ENCODE peak calls at places on chromosomes 12 and 14, in eight cellular contexts. B is astrocyte of the spinal cord, K is CD14-positive monocyte, U is fibroblast of villous mesenchyme, A is cardiac fibroblast, E is astrocyte, M is HCT116, V is mucosa of descending colon. N is an unnamed sample.

GRCh38 chr12:121773011-121773777 is 20.3 kb downstream of the RHOF start:
- DNase-seq in B (peak), K (peak), U (peak), A (peak), E (peak), M (peak), V (peak), N (peak)

GRCh38 chr14:22837059-22837749 is 819 bp downstream of the MMP14 start:
- DNase-seq in B (peak), K (no peak), U (peak), A (peak), E (no peak), M (no peak), V (peak), N (peak)

GRCh38 chr14:52115286-52115685 is 46.4 kb upstream of the NID2 start:
- DNase-seq in B (no peak), K (no peak), U (no peak), A (no peak), E (no peak), M (no peak), V (no peak), N (no peak)

GRCh38 chr14:95549656-95550585 is 15.1 kb downstream of the GLRX5 start:
- DNase-seq in B (no peak), K (no peak), U (peak), A (no peak), E (no peak), M (no peak), V (no peak), N (no peak)

GRCh38 chr12:76790564-76791552 is 26.9 kb downstream of the ZDHHC17 start:
- DNase-seq in B (peak), K (no peak), U (peak), A (peak), E (no peak), M (peak), V (no peak), N (peak)

GRCh38 chr12:128761305-128761880 is 62.4 kb downstream of the SLC15A4 start:
- DNase-seq in B (no peak), K (no peak), U (no peak), A (no peak), E (no peak), M (no peak), V (no peak), N (no peak)

GRCh38 chr14:67263499-67264149 is 22.4 kb downstream of the PALS1 start:
- DNase-seq in B (peak), K (no peak), U (peak), A (peak), E (peak), M (no peak), V (no peak), N (peak)

GRCh38 chr14:52553002-52553670 is 500 bp downstream of the GPR137C start:
- DNase-seq in B (peak), K (no peak), U (peak), A (peak), E (no peak), M (no peak), V (peak), N (no peak)

GRCh38 chr12:11482955-11483354 is 87.6 kb upstream of the PRB2 start:
- DNase-seq in B (peak), K (no peak), U (peak), A (peak), E (peak), M (no peak), V (no peak), N (peak)

GRCh38 chr14:51370758-51371386 is 130.8 kb downstream of the TMX1 start:
- DNase-seq in B (no peak), K (no peak), U (peak), A (peak), E (no peak), M (no peak), V (no peak), N (no peak)

GRCh38 chr12:40216516-40217288 is 8.1 kb upstream of the LRRK2 start:
- DNase-seq in B (no peak), K (no peak), U (peak), A (peak), E (no peak), M (no peak), V (no peak), N (no peak)

GRCh38 chr12:8562310-8562709 is 21.6 kb upstream of the CLEC4E start:
- DNase-seq in B (no peak), K (no peak), U (no peak), A (no peak), E (no peak), M (no peak), V (no peak), N (no peak)

GRCh38 chr14:52596320-52596719 is 43.7 kb downstream of the GPR137C start:
- DNase-seq in B (no peak), K (no peak), U (no peak), A (no peak), E (no peak), M (no peak), V (no peak), N (no peak)

GRCh38 chr14:28097585-28097984 is 669.0 kb upstream of the FOXG1 start:
- DNase-seq in B (no peak), K (no peak), U (no peak), A (peak), E (no peak), M (no peak), V (no peak), N (no peak)

GRCh38 chr12:55738113-55739024 is 4.6 kb upstream of the GDF11 start:
- DNase-seq in B (peak), K (no peak), U (peak), A (peak), E (peak), M (peak), V (peak), N (peak)

GRCh38 chr12:10466311-10466710 is 13.1 kb upstream of the KLRC1 start:
- DNase-seq in B (no peak), K (no peak), U (no peak), A (no peak), E (no peak), M (no peak), V (no peak), N (no peak)

GRCh38 chr12:51484119-51484518 is 59.5 kb downstream of the SLC4A8 start:
- DNase-seq in B (no peak), K (no peak), U (no peak), A (no peak), E (no peak), M (no peak), V (no peak), N (no peak)

DNA sequence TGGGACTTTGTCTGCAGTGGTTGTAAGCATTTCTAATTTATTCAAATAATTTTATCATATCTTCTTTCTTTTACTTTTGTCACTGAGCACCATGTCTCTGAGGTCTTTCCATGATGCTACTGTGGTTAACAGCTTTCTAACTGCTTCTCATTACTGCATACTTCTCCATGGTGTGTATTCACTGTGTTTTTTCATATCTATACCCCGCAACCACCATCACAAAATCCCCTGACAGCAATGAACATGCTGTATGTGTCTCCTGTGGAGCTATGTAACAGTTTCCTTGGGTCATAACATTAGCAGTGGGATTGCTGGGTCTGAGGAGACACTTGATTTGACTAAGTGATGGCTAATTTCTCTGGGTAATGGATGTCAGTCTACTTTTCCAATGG is 29.2 kb upstream of the CHST11 start:
- DNase-seq in B (no peak), K (no peak), U (no peak), A (no peak), E (no peak), M (no peak), V (no peak), N (no peak)
- TF ChIP-seq CTCF in B (no peak), K (no peak), U (no peak), A (no peak), E (no peak), M (no peak), V (no peak), N (no peak)

GRCh38 chr12:59173696-59174095 is 253.4 kb upstream of the LRIG3 start:
- DNase-seq in B (no peak), K (no peak), U (no peak), A (peak), E (no peak), M (no peak), V (no peak), N (no peak)
- TF ChIP-seq CTCF in B (peak), K (no peak), U (peak), A (peak), E (no peak), M (no peak), V (no peak), N (peak)

GRCh38 chr12:64457923-64458322 is 6.0 kb downstream of the TBK1 start:
- DNase-seq in B (no peak), K (no peak), U (no peak), A (no peak), E (no peak), M (no peak), V (no peak), N (no peak)
- TF ChIP-seq CTCF in B (no peak), K (no peak), U (no peak), A (no peak), E (no peak), M (no peak), V (no peak), N (no peak)

GRCh38 chr12:124661382-124661781 is 94.0 kb upstream of the NCOR2 start:
- DNase-seq in B (no peak), K (no peak), U (no peak), A (no peak), E (no peak), M (no peak), V (no peak), N (no peak)
- TF ChIP-seq CTCF in B (peak), K (no peak), U (peak), A (no peak), E (no peak), M (no peak), V (no peak), N (peak)

DNA sequence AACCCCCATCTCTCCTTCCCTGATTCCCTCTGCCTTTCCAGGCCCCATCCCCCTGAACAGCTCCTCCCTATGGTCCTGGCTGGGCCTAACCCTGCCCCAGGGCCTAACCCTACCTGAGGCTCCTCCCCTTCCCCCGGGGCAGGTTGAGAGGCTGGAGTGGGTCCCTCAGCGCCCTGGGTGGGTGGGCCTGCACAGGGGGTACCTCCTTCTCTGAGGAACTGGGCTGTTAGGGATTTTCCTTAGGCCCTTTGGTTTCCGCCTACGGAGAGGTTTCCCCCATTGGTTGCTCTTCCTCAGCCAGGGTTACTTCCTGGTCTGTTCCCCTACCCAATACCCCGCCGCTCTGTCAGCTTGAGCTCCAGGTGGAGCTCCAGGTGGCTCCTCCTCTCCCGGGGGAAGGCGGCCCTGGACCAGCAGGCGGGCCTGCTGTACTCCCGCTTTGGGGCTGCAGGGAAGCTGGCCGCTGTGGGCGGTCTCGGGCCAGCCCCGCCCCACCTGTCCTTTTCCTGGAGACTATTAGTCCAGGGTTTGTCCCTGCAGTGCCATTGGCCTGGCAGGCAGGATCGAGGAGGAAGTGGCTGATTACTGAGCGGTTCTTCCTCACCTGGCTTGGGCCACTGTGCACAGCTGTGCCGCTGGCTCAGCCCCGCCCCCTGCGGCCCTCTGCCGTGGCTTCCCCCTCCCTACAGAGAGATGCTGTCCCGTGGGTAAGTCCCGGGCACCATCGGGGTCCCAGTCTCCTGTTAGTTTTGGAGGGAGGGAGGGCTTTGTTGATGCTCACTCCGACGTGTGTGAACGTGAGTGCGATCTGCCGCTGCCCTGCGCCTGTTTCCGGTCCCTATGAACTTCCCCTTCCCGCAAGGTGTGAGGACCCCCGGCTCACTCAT is 2.5 kb downstream of the C12orf57 start:
- DNase-seq in B (no peak), K (no peak), U (no peak), A (no peak), E (no peak), M (peak), V (peak), N (no peak)
- TF ChIP-seq CTCF in B (no peak), K (no peak), U (no peak), A (no peak), E (no peak), M (no peak), V (no peak), N (no peak)

DNA sequence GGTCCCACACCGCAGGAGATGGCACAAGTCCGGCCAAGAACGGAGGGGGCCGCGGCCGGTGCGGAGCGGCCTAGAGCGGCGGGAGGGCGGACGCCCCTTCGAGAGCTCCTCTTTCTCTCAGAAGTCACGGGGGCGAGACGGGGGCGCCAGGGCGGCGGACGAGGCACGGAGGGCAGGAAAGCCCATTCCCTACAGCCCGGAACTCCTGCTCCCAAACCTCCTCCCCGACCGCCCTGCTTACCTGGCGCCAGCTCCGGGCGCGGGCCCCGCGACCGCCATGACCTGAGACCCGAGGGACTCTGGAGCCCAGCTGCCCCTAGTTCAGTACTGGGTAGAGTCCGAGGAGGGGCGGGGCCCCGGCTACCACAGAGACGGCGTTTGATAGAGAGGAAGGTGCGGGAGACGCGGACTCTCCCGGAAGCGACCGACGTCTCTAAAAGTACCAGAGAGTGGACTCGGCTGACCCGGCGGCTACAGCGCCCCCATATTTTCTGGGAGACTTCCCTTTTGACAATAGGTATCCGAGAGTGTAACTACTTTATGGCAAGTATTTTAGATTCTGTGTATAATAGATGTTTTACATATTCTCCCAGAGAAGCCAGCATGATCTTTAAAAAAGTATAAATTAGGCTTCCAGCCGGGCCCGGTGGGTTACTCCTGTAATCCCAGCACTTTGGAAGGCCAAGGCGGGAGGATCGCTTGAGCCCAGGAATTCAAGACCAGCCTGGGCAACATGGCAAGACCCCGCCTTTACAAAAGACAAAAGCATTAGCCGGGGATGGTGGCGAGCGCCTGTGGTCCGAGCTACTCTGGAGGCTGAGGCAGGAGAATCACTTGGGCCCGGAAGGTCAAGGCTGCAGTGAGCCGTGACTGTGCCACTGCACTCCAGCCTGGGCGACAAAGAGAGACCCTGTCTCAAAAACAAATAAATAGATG is at the start of gene ABCD4:
- DNase-seq in B (peak), K (peak), U (peak), A (peak), E (peak), M (peak), V (peak), N (peak)
- TF ChIP-seq CTCF in B (peak), K (peak), U (peak), A (peak), E (peak), M (peak), V (no peak), N (peak)

N was measured in HFFc6.